ENCODE peak calls at places on chromosomes 12 and 14, in five cellular contexts. I is PC-3, C is HepG2, X is GM23338, T is MM.1S. V is an unnamed sample.

GRCh38 chr14:97975960-97976359 is 1178.8 kb downstream of the VRK1 start:
- DNase-seq in X (no peak), T (no peak), I (no peak), C (no peak), V (no peak)

GRCh38 chr14:101032433-101032832 is 128.9 kb upstream of the RTL1 start:
- DNase-seq in X (no peak), C (no peak), I (no peak), T (no peak), V (no peak)

GRCh38 chr12:18502422-18502821 is 235.4 kb downstream of the PLCZ1 start:
- DNase-seq in X (no peak), I (peak), C (peak), T (no peak), V (no peak)

GRCh38 chr12:33605776-33606175 is 166.2 kb upstream of the SYT10 start:
- DNase-seq in I (peak), T (no peak), C (peak), X (peak), V (no peak)

GRCh38 chr12:122327494-122328385 is 61.4 kb upstream of the VPS33A start:
- DNase-seq in X (no peak), T (no peak), I (no peak), C (no peak), V (no peak)

GRCh38 chr12:118023461-118023860 is 7.0 kb downstream of the RFC5 start:
- DNase-seq in C (no peak), X (no peak), T (no peak), I (no peak), V (no peak)

GRCh38 chr12:107107381-107107780 is 14.0 kb upstream of the CRY1 start:
- DNase-seq in T (no peak), I (no peak), C (no peak), X (no peak), V (no peak)

GRCh38 chr12:62123721-62124203 is 136.4 kb upstream of the USP15 start:
- DNase-seq in I (peak), C (peak), X (peak), T (peak), V (peak)

GRCh38 chr12:44223736-44224135 is 387.9 kb downstream of the TMEM117 start:
- DNase-seq in I (no peak), T (no peak), C (no peak), X (no peak), V (no peak)

GRCh38 chr12:5435161-5435560 is 3.3 kb downstream of the NTF3 start:
- DNase-seq in X (no peak), C (no peak), I (no peak), T (no peak), V (no peak)

GRCh38 chr12:5432011-5432400 is at the start of gene NTF3:
- DNase-seq in C (no peak), T (no peak), X (peak), I (no peak), V (peak)

GRCh38 chr12:5434647-5434968 is 2.7 kb downstream of the NTF3 start:
- DNase-seq in C (no peak), X (no peak), I (no peak), T (no peak), V (no peak)

GRCh38 chr12:5433840-5434646 is 2.1 kb downstream of the NTF3 start:
- DNase-seq in I (no peak), X (no peak), T (no peak), C (no peak), V (no peak)

DNA sequence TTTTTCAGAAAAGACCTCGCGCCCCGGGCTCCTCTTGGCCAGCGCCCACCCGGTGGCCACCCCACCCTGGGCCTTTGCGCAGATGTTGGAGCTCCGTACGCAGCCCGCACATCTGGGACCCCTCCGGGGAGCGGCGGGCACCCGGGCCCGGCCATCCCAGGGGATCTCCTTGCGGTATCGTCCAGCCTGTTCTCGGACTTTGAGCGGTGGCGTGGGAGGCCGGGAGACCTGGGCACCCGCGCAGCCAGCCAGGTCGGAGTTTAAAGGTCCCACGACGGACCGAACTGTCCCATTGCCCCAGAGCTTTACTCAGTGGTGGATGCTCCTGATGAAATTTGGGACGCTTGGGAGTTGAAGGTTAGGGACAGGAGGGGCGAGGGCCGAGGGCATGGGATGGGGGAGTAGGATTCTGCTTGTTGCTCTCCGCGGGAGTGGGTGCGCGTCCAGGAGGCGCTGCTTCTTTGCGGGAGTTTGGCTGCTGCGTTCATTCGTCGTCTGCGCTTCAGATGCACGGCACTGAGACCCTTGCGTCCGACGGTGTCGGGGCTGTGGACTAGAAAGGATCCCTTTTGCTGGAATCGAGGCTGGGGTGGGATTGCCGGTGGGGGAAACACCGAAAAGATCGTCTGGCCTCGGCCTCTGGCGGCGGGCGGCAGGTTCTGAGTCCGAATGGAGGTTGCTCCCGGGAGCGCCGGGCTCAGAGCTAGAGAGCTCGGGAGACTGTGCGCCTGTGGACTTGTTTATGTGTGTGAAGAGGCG is 1.4 kb downstream of the NTF3 start:
- DNase-seq in I (no peak), T (no peak), X (peak), C (no peak), V (peak)
- TF ChIP-seq EZH2 in I (no peak), T (no peak), X (peak), C (no peak), V (no peak)

GRCh38 chr12:23775208-23775607 is 174.3 kb downstream of the SOX5 start:
- DNase-seq in X (no peak), C (no peak), T (no peak), I (no peak), V (no peak)
- TF ChIP-seq CTCF in X (no peak), C (no peak), T (no peak), I (no peak), V (no peak)

DNA sequence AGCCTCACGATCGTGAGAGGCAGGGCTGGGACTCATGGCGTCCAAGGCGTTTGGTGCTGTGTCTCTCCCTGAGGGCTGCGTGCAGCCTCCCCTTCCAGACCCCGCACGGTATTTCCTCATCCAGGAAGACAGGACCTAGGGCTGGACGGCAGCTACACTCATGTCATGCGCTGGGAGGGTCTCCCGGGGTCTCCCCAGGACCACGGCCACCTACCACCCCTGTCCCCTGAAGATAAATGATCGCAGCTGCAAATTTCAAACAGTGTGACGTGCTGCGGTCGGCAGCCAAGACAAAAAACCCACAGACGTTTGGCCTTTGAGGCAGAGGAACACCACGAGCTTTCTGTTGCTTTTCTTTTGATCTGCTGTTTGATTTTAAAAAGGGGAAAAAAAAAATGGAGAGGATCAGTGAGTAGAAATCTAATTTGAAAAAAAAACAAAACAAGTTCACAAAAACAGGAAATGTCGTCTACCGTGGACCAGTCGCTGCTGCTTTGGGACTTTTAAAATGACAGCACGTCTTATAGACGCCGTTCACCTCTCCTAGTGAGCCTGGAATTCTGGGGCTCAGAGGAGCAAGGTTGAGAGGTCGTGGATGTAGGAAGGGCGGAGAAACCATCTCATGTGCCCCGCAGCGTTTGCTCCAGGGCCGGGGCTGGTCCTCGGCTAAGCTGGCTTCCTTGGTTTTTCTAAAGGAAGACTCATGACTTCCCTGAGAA is 237.6 kb downstream of the SLC41A2 start:
- DNase-seq in I (no peak), X (no peak), C (no peak), T (peak), V (peak)
- TF ChIP-seq EZH2 in I (no peak), X (no peak), C (no peak), T (no peak), V (no peak)

DNA sequence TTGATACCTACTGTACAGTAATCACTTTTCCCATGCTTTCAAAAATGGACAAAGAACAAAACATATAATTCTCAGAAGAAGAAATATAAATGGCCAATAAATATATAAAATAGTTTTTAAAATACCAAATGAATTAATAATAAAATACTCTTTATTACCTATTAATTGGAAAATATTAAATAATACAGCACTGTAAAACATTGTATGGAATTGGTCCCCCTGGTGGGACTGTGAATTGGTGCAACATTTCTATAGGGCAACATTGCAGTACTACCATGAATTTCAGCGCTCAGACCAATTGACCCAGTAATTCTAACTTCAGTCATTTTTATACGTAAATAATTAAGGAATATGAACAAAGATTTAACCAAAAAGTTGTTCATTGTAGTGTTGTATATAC is 162.6 kb downstream of the PELI2 start:
- DNase-seq in C (no peak), I (peak), X (no peak), T (no peak), V (no peak)
- TF ChIP-seq CTCF in C (no peak), I (peak), X (peak), T (no peak), V (no peak)

DNA sequence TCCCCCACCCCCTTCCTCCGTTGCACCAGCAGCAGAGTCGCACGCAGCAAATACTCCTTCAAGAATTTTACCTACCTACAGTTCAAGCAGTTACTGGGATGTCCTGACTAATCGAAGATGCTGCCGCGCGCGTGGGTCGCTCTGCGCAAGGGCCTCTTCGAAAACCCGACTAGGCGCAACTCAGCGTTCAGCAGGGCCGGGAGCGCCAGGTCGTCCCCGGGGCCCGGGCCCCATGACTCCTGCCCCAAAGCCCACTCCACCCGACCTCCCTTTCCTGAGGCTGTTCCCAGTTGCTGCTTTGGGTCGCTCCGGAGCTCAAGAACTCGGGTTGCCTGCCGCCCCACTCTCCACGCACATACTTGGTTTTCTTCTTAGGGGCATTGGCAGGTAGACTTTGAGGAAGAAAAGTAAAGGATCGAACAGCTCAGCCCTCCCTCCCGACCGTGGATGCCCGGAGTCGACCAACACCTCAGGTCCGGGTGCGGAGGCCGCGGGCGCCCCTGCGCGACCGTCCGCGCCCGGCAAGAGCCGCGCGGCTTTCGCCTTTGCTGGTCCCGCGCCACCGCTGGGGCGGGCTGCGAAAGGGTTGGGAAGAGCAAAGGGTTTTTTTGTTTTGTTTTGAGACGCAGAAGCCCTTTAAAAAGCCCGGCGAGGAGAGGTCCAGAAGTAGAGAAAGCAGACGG is 1.9 kb downstream of the BMP4 start:
- DNase-seq in X (no peak), T (no peak), I (peak), C (no peak), V (peak)
- TF ChIP-seq EZH2 in X (peak), T (no peak), I (no peak), C (no peak), V (no peak)

GRCh38 chr12:71371132-71371531 is 68.5 kb upstream of the LGR5 start:
- DNase-seq in X (peak), I (peak), C (peak), T (peak), V (peak)
- TF ChIP-seq CTCF in X (peak), I (peak), C (peak), T (peak), V (no peak)

DNA sequence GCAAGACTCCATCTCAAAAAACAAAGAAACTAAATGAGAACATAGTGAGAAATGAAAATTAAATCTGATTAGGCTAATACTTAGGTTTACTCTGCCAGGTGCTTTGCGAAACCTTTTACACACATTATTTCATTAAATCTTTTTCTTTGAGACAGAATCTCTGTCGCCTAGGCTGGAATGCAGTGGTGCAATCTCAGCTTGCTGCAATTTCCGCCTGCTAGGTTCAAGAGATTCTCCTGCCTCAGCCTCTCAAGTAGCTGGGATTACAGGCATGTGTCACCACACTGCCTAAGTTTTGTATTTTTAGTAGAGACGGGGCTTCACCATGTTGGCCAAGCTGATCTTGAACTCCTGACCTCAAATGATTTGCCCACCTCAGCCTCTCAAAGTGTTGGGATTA is 21.9 kb upstream of the EEA1 start:
- DNase-seq in I (no peak), T (no peak), X (no peak), C (no peak), V (no peak)
- TF ChIP-seq EZH2 in I (no peak), T (no peak), X (no peak), C (no peak), V (no peak)